ENCODE peak calls at places on chromosomes 13 and 19, in seven cellular contexts. O is BE2C, J is cardiac fibroblast, D is heart right ventricle, H is HFF-Myc, Z is fibroblast of the aortic adventitia, F is lower leg skin. A is an unnamed sample.

GRCh38 chr13:91609353-91609752 is 210.9 kb downstream of the GPC5 start:
- DNase-seq in O (peak; percentile 53), F (no peak), D (no peak), J (peak; percentile 47), H (no peak), Z (peak; percentile 77), A (no peak)

GRCh38 chr19:16460454-16460853 is 11.3 kb downstream of the EPS15L1 start:
- DNase-seq in H (no peak), Z (no peak), D (no peak), O (no peak), J (no peak), F (no peak), A (no peak)

GRCh38 chr13:113468461-113469147 is 15.3 kb upstream of the ADPRHL1 start:
- DNase-seq in J (no peak), Z (no peak), D (no peak), H (no peak), O (no peak), F (no peak), A (no peak)

GRCh38 chr13:23748591-23748990 is 140.6 kb downstream of the MIPEP start:
- DNase-seq in J (no peak), Z (no peak), O (no peak), D (no peak), F (no peak), H (no peak), A (no peak)

GRCh38 chr19:15519433-15519976 is 11.2 kb downstream of the CYP4F22 start:
- DNase-seq in J (no peak), D (no peak), O (no peak), Z (no peak), F (no peak), H (no peak), A (no peak)

GRCh38 chr13:111902726-111903125 is 164.2 kb upstream of the SOX1 start:
- DNase-seq in Z (no peak), J (no peak), F (no peak), O (no peak), H (no peak), D (no peak), A (no peak)

GRCh38 chr13:86870388-86870966 is 800.7 kb upstream of the SLITRK5 start:
- DNase-seq in O (no peak), H (no peak), F (no peak), Z (peak; percentile 30), J (peak; percentile 22), D (no peak), A (no peak)

GRCh38 chr13:24618219-24618955 is 61.8 kb upstream of the ATP12A start:
- DNase-seq in F (no peak), O (no peak), H (no peak), D (no peak), Z (no peak), J (no peak), A (no peak)

GRCh38 chr13:41276824-41277223 is 13.4 kb upstream of the MTRF1 start:
- DNase-seq in O (no peak), F (no peak), D (no peak), H (no peak), Z (no peak), J (no peak), A (no peak)

GRCh38 chr19:9914001-9914314 is 22.4 kb downstream of the OLFM2 start:
- DNase-seq in F (no peak), D (no peak), H (no peak), J (no peak), O (no peak), Z (no peak), A (no peak)
- H3K4me3 ChIP-seq in F (peak overlapping the region; percentile 13), D (peak overlapping the region; percentile 53), H (peak overlapping the region; percentile 50), J (peak overlapping the region; percentile 46), O (no peak overlapping the region), Z (peak overlapping the region; percentile 55), A (peak overlapping the region; percentile 32)

GRCh38 chr19:41234512-41235208 is 15.6 kb downstream of the AXL start:
- DNase-seq in Z (no peak), H (no peak), D (no peak), O (no peak), F (no peak), J (no peak), A (no peak)
- H3K4me3 ChIP-seq in Z (no peak overlapping the region), H (no peak overlapping the region), D (no peak overlapping the region), O (no peak overlapping the region), F (no peak overlapping the region), J (no peak overlapping the region), A (no peak overlapping the region)

GRCh38 chr13:99103536-99103935 is 97.1 kb upstream of the UBAC2 start:
- DNase-seq in Z (no peak), O (no peak), D (no peak), J (no peak), H (no peak), F (no peak), A (no peak)
- H3K4me3 ChIP-seq in Z (no peak overlapping the region), O (no peak overlapping the region), D (peak overlapping the region; percentile 8), J (no peak overlapping the region), H (no peak overlapping the region), F (no peak overlapping the region), A (no peak overlapping the region)

GRCh38 chr19:54319049-54319448 is 6.1 kb upstream of the LILRA5 start:
- DNase-seq in O (no peak), Z (no peak), D (no peak), F (no peak), H (no peak), J (no peak), A (no peak)

GRCh38 chr19:54325194-54325621 is 12.2 kb upstream of the LILRA5 start:
- DNase-seq in F (no peak), Z (peak; percentile 30), D (no peak), H (peak; percentile 3), O (peak; percentile 28), J (peak; percentile 48), A (no peak)

GRCh38 chr19:54320271-54320670 is 7.3 kb upstream of the LILRA5 start:
- DNase-seq in H (no peak), O (no peak), J (no peak), F (no peak), Z (no peak), D (no peak), A (no peak)

GRCh38 chr19:54325631-54326030 is 12.7 kb upstream of the LILRA5 start:
- DNase-seq in F (no peak), D (no peak), H (no peak), Z (no peak), J (no peak), O (no peak), A (no peak)

DNA sequence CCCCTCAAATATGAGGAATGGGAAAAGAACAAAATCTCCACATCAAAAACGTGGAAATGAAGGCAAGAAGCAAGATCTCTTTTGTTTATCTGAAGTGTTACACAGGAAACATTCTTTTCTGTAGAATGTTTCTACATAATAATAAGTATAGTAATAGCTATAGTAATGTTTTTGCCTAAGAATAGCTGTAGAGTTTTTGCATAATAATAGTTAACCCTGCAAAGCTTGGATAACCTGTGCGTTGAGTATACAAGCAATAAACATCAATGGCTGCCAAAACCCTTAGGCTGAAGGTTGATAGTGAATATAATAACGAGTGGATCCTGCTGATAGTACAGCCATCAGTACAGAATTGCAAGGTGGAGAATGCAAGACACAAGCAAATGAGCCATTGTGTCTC is 11.1 kb upstream of the LILRA5 start:
- DNase-seq in Z (no peak), H (no peak), J (no peak), O (no peak), F (no peak), D (no peak), A (no peak)
- H3K4me3 ChIP-seq in Z (no peak overlapping the region), H (no peak overlapping the region), J (no peak overlapping the region), O (no peak overlapping the region), F (no peak overlapping the region), D (no peak overlapping the region), A (no peak overlapping the region)

GRCh38 chr19:44729516-44730033 is 18.9 kb upstream of the BCL3 start:
- DNase-seq in F (no peak), H (no peak), J (no peak), O (no peak), Z (no peak), D (no peak), A (no peak)
- H3K4me3 ChIP-seq in F (no peak overlapping the region), H (no peak overlapping the region), J (no peak overlapping the region), O (no peak overlapping the region), Z (no peak overlapping the region), D (no peak overlapping the region), A (no peak overlapping the region)

DNA sequence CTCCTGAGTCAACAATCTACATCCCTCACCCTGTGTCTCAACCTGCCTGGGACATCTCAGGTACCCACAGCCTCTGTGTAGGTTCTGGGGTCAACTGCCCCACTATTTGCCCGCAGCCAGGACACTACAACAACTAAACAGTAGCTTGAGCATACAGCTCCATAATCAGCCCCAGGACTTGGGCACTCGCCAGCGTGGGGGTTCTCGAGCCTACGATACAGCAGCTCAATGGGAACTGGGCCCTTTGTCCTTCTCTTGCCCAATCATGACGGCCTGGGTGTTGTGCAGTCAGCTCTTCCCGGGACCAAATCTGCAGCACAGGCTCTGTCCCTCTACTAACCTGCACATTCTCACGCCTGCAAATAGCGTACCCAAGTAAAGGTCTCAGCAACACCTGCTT is 1.3 kb downstream of the ZNF180 start:
- DNase-seq in F (no peak), H (no peak), Z (no peak), J (no peak), D (no peak), O (no peak), A (no peak)
- H3K4me3 ChIP-seq in F (no peak overlapping the region), H (peak overlapping the region; percentile 68), Z (peak overlapping the region; percentile 97), J (peak overlapping the region; percentile 90), D (peak overlapping the region; percentile 94), O (no peak overlapping the region), A (peak overlapping the region; percentile 63)

GRCh38 chr19:730382-730668 is 20.6 kb upstream of the MISP start:
- DNase-seq in F (no peak), O (no peak), D (no peak), H (no peak), Z (no peak), J (no peak), A (no peak)

GRCh38 chr19:729564-730381 is 21.0 kb downstream of the PALM start:
- DNase-seq in O (no peak), Z (no peak), J (no peak), F (no peak), H (no peak), D (no peak), A (no peak)

GRCh38 chr19:734716-735115 is 16.2 kb upstream of the MISP start:
- DNase-seq in O (no peak), D (no peak), Z (no peak), H (no peak), J (no peak), F (no peak), A (no peak)

GRCh38 chr19:731000-731399 is 19.9 kb upstream of the MISP start:
- DNase-seq in J (no peak), D (no peak), F (no peak), H (no peak), O (no peak), Z (no peak), A (no peak)

DNA sequence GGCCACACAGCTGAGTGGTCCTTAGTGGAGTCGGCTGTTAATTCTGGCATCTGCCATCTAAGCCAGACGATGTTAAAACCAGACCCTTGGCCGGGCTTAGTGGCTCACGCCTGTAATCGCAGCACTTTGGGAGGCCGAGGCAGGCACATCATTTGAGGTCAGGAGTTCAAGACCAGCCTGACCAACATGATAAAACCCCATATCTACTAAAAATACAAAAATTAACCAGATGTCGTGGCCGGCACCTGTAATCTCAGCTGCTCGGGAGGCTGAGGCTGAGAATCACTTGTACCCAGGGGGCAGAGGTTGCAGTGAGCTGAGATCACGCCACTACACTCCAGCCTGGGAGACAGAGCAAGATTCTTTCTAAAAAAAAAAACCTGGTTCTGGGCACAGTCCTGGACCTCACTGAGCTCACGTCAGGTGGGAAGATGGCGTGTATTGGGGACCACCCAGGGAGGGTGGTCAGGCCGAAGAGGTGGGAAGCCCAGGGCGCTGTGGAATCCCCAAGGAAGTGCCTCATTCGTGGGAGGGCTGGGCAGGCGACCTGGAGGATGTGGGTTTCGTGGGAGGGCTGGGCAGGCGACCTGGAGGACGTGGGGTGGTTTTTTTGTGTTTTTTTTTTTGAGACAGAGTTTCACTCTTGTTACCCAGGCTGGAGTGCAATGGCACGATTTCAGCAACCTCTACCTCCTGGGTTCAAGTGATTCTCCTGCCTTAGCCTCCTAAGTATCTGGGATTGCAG is 18.4 kb upstream of the MISP start:
- DNase-seq in J (no peak), Z (no peak), F (no peak), O (no peak), D (no peak), H (no peak), A (no peak)
- H3K4me3 ChIP-seq in J (no peak overlapping the region), Z (no peak overlapping the region), F (no peak overlapping the region), O (no peak overlapping the region), D (no peak overlapping the region), H (no peak overlapping the region), A (no peak overlapping the region)